ENCODE peak calls at places on chromosomes 12 and 14, in four cellular contexts. T, G, O and M are unnamed samples.
A peak's percentile ranks its signal among the peaks of the same experiment; 100 is the strongest.

GRCh38 chr12:113071427-113072112 is 15.0 kb downstream of the DTX1 start:
- DNase-seq in O (peak; percentile 24), G (no peak), T (no peak), M (no peak)

GRCh38 chr12:57724003-57724935 is 14.3 kb downstream of the AGAP2 start:
- DNase-seq in T (no peak), G (no peak), O (no peak), M (no peak)

GRCh38 chr12:42143401-42144173 is 1.1 kb downstream of the GXYLT1 start:
- DNase-seq in O (no peak), T (no peak), G (peak; percentile 34), M (no peak)

GRCh38 chr14:76647699-76648298 is 113.5 kb upstream of the VASH1 start:
- DNase-seq in O (peak; percentile 52), G (peak; percentile 62), T (peak; percentile 48), M (peak; percentile 54)

GRCh38 chr12:20528208-20528607 is 159.9 kb downstream of the PDE3A start:
- DNase-seq in O (no peak), G (no peak), T (no peak), M (no peak)

GRCh38 chr14:33617154-33617553 is 333.7 kb downstream of the EGLN3 start:
- DNase-seq in G (no peak), T (no peak), O (no peak), M (no peak)

GRCh38 chr12:44504799-44505198 is 371.3 kb downstream of the NELL2 start:
- DNase-seq in O (no peak), G (no peak), T (no peak), M (no peak)

GRCh38 chr14:62283837-62284236 is 521.6 kb downstream of the SNAPC1 start:
- DNase-seq in O (no peak), T (no peak), G (no peak), M (no peak)

GRCh38 chr12:128190614-128191013 is 76.4 kb upstream of the TMEM132C start:
- DNase-seq in T (no peak), G (peak; percentile 69), O (no peak), M (no peak)

GRCh38 chr14:59265808-59266207 is 77.3 kb downstream of the DAAM1 start:
- DNase-seq in O (no peak), G (no peak), T (no peak), M (no peak)

GRCh38 chr14:55077691-55078151 is 26.3 kb downstream of the MAPK1IP1L start:
- DNase-seq in O (peak; percentile 62), G (no peak), T (peak; percentile 92), M (no peak)

GRCh38 chr12:53215497-53215896 is 8.4 kb upstream of the ITGB7 start:
- DNase-seq in T (no peak), O (no peak), G (no peak), M (no peak)

GRCh38 chr12:127273621-127274020 is 993.3 kb upstream of the TMEM132C start:
- DNase-seq in T (no peak), O (no peak), G (no peak), M (no peak)

GRCh38 chr14:78985668-78986073 is 815.5 kb downstream of the NRXN3 start:
- DNase-seq in G (peak; percentile 19), T (no peak), O (no peak), M (no peak)

GRCh38 chr14:102088012-102088792 is 1.4 kb upstream of the HSP90AA1 start:
- DNase-seq in O (no peak), G (no peak), T (no peak), M (peak; percentile 55)

GRCh38 chr12:4833053-4833452 is 76.7 kb upstream of the KCNA1 start:
- DNase-seq in O (no peak), T (no peak), G (no peak), M (no peak)

GRCh38 chr12:34389378-34390170 is 367.3 kb downstream of the ALG10 start:
- DNase-seq in O (no peak), G (no peak), T (no peak), M (peak; percentile 55)

GRCh38 chr12:42442888-42443287 is 116.9 kb downstream of the PPHLN1 start:
- DNase-seq in G (no peak), O (no peak), T (no peak), M (peak; percentile 45)

GRCh38 chr14:35701531-35701930 is 107.6 kb downstream of the RALGAPA1 start:
- DNase-seq in T (no peak), O (no peak), G (no peak), M (no peak)

GRCh38 chr14:61269321-61270083 is 11.6 kb downstream of the TMEM30B start:
- DNase-seq in T (peak; percentile 79), O (peak; percentile 75), G (peak; percentile 74), M (peak; percentile 44)

GRCh38 chr14:102225936-102226335 is 79.0 kb downstream of the MOK start:
- DNase-seq in T (no peak), G (no peak), O (no peak), M (no peak)

GRCh38 chr12:43957732-43958131 is 121.9 kb downstream of the TMEM117 start:
- DNase-seq in G (peak; percentile 52), O (peak; percentile 49), T (peak; percentile 37), M (peak; percentile 12)

GRCh38 chr14:92040431-92041040 is 677 bp upstream of the TRIP11 start:
- DNase-seq in G (peak; percentile 47), O (peak; percentile 18), T (peak; percentile 12), M (peak; percentile 11)

GRCh38 chr12:100404769-100405407 is 48.0 kb downstream of the SLC17A8 start:
- DNase-seq in G (peak; percentile 38), T (peak; percentile 84), O (peak; percentile 76), M (peak; percentile 67)

GRCh38 chr14:96962337-96962736 is 165.2 kb downstream of the VRK1 start:
- DNase-seq in T (no peak), O (no peak), G (no peak), M (no peak)

GRCh38 chr12:89059721-89060120 is 292.6 kb downstream of the DUSP6 start:
- DNase-seq in T (no peak), G (no peak), O (no peak), M (no peak)

GRCh38 chr14:21300892-21301291 is 21.0 kb downstream of the RPGRIP1 start:
- DNase-seq in O (no peak), T (no peak), G (peak; percentile 83), M (no peak)

GRCh38 chr12:591167-591570 is 72.1 kb downstream of the NINJ2 start:
- DNase-seq in T (no peak), G (peak; percentile 63), O (no peak), M (peak; percentile 44)

GRCh38 chr14:76887196-76887595 is 61.0 kb downstream of the LRRC74A start:
- DNase-seq in T (no peak), O (no peak), G (no peak), M (no peak)

GRCh38 chr12:46124848-46125619 is 134.7 kb upstream of the SCAF11 start:
- DNase-seq in T (peak; percentile 80), O (peak; percentile 59), G (peak; percentile 39), M (peak; percentile 62)

GRCh38 chr12:28536088-28536487 is 345.8 kb downstream of the CCDC91 start:
- DNase-seq in G (no peak), T (no peak), O (no peak), M (no peak)

GRCh38 chr12:100692502-100692901 is 102.1 kb upstream of the ANO4 start:
- DNase-seq in T (no peak), O (no peak), G (no peak), M (no peak)

GRCh38 chr14:61549425-61549824 is 145.9 kb upstream of the HIF1A start:
- DNase-seq in O (no peak), G (no peak), T (no peak), M (no peak)

GRCh38 chr12:27161458-27162228 is 79.3 kb upstream of the C12orf71 start:
- DNase-seq in T (no peak), G (no peak), O (no peak), M (no peak)

GRCh38 chr12:108423486-108423885 is 84.4 kb upstream of the CMKLR1 start:
- DNase-seq in T (no peak), G (no peak), O (no peak), M (no peak)

GRCh38 chr14:105042813-105043212 is 21.9 kb upstream of the CDCA4 start:
- DNase-seq in T (no peak), O (no peak), G (no peak), M (no peak)
- TF ChIP-seq SIN3A in T (no peak), O (no peak), G (no peak), M (no peak)

DNA sequence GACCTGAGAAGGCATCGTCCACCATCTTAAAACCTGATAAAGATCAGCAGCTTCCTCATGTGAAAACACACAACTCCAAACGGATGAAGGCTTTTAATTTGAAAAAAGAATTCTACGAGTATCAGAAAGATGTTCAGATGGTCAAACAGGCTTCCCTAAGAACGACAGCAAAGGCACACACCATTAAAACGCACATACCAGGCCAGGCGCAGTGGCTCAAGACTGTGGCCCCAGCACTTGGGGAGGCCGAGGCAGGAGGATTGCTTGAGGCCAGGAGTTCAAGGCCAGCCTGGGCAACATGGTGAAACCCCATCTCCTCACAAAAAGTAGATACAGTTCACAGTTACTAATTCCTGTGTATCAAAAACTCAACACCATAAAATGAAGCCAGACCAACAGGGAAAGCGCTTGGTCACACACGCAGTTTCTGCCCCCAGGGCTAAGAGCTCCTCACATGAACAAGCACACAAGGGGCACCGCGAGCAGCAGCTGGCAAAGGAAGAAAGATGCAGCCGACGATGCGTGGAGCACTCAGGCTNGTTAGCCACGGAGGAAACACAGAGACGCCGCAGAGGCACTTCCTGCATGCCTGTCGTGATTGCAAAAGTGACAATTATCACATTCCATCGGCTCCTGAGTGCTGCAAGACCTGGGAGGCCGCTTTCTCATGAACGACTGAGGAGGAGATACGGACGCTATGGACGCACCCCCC is 78.0 kb downstream of the NOC4L start:
- DNase-seq in T (peak; percentile 71), G (no peak), O (peak; percentile 28), M (no peak)
- TF ChIP-seq SIN3A in T (no peak), G (no peak), O (no peak), M (no peak)

GRCh38 chr12:68367903-68368302 is 35.7 kb upstream of the MDM1 start:
- DNase-seq in G (no peak), T (no peak), O (no peak), M (no peak)
- TF ChIP-seq SIN3A in G (no peak), T (no peak), O (no peak), M (no peak)

GRCh38 chr14:71693373-71693772 is 238.9 kb upstream of the RGS6 start:
- DNase-seq in G (peak; percentile 26), O (no peak), T (no peak), M (no peak)
- TF ChIP-seq SIN3A in G (no peak), O (no peak), T (no peak), M (no peak)

GRCh38 chr12:80413462-80413861 is 30.6 kb upstream of the PTPRQ start:
- DNase-seq in T (no peak), O (no peak), G (no peak), M (no peak)
- TF ChIP-seq SIN3A in T (no peak), O (no peak), G (no peak), M (no peak)

DNA sequence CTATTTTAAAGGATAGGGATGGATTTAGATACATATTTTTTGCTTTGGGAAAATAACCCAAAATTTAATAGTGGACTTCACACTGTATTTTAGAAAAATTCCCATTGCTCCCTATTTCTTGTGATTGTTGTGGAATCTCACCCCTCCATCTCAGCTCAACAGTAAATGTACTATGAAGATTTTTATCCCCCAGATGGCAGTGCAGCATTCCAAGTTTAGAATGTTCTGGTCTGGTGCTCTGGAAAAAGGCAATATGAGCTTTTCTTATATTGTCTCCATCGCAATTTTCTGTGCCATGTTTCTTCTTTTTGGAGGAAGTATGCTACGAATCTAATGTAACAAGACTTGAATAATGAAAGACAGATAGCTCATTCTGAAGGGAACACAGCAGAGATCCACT is 471.7 kb upstream of the SYT1 start:
- DNase-seq in T (no peak), O (no peak), G (peak; percentile 5), M (no peak)
- TF ChIP-seq SIN3A in T (no peak), O (no peak), G (no peak), M (no peak)

GRCh38 chr12:9740109-9740750 is 7.3 kb upstream of the CLECL1 start:
- DNase-seq in O (no peak), T (no peak), G (no peak), M (no peak)
- TF ChIP-seq SIN3A in O (no peak), T (no peak), G (no peak), M (no peak)

GRCh38 chr12:18589316-18589715 is 148.5 kb downstream of the PLCZ1 start:
- DNase-seq in O (no peak), G (no peak), T (no peak), M (no peak)
- TF ChIP-seq SIN3A in O (no peak), G (no peak), T (no peak), M (no peak)